ENCODE peak calls at places on chromosomes 7 and 10, in ten cellular contexts. T is natural killer cell treated with Interleukin-12 subunit alpha and Interleukin-12 subunit beta and Interleukin-15 and Interleukin-18, amount 100 ng/mL, for 72 hours; U is fibroblast of pulmonary artery; B is NCI-H146; R is Jurkat, Clone E6-1; J is amniotic stem cell; Y is lower leg skin; W is non-pigmented ciliary epithelial cell; D is activated naive CD8-positive, alpha-beta T cell treated with anti-CD3 and anti-CD28 coated beads, Interleukin-2, amount 50 U/mL, for 24 hours; X is endothelial cell of umbilical vein. O is an unnamed sample.

GRCh38 chr7:55965805-55966421 is 1.5 kb downstream of the NIPSNAP2 start:
- DNase-seq in T (no peak), U (no peak), B (no peak), R (no peak), J (peak), Y (no peak), W (no peak), D (no peak), X (no peak), O (no peak)

GRCh38 chr7:12923971-12924370 is 236.5 kb downstream of the ARL4A start:
- DNase-seq in T (no peak), U (no peak), B (no peak), R (no peak), J (no peak), Y (no peak), W (no peak), D (no peak), X (no peak), O (no peak)

GRCh38 chr7:44769381-44770209 is 20.9 kb downstream of the ZMIZ2 start:
- DNase-seq in T (peak), U (peak), B (no peak), R (no peak), J (no peak), Y (no peak), W (no peak), D (no peak), X (no peak), O (no peak)

GRCh38 chr7:127761196-127761595 is 109.2 kb downstream of the SND1 start:
- DNase-seq in T (no peak), U (no peak), B (no peak), R (no peak), J (no peak), Y (no peak), W (no peak), D (no peak), X (no peak), O (no peak)

GRCh38 chr10:114043532-114044250 is at the start of gene ADRB1:
- DNase-seq in T (no peak), U (no peak), B (peak), R (peak), J (no peak), Y (peak), W (no peak), D (peak), X (peak), O (no peak)

GRCh38 chr7:27678617-27679260 is 16.1 kb upstream of the HIBADH start:
- DNase-seq in T (no peak), U (no peak), B (no peak), R (no peak), J (no peak), Y (no peak), W (no peak), D (no peak), X (peak), O (no peak)

GRCh38 chr10:132645630-132646442 is 108.2 kb downstream of the INPP5A start:
- DNase-seq in T (no peak), U (no peak), B (no peak), R (no peak), J (no peak), Y (no peak), W (no peak), D (no peak), X (no peak), O (no peak)

GRCh38 chr7:116218051-116218645 is 7.8 kb downstream of the TES start:
- DNase-seq in T (no peak), U (peak), B (no peak), R (no peak), J (peak), Y (no peak), W (peak), D (no peak), X (peak), O (no peak)

GRCh38 chr7:1645071-1646015 is 24.7 kb upstream of the ELFN1 start:
- DNase-seq in T (no peak), U (no peak), B (no peak), R (no peak), J (no peak), Y (no peak), W (no peak), D (no peak), X (no peak), O (no peak)